ENCODE peak calls at places on chromosomes 3 and 15, in nine cellular contexts. One of them, this sample, is unnamed.
A peak's percentile ranks its signal among the peaks of the same experiment; 100 is the strongest.

GRCh38 chr3:113278599-113278955 is 67.2 kb downstream of the BOC start:
- DNase-seq in H9: no peak
- DNase-seq in foreskin fibroblast: no peak
- DNase-seq in glutamatergic neuron: no peak
- DNase-seq in brain microvascular endothelial cell: no peak
- DNase-seq in colonic mucosa: no peak
- DNase-seq in left ventricle myocardium inferior: no peak
- DNase-seq in GM23338: no peak
- DNase-seq in astrocyte of the spinal cord: no peak
- DNase-seq in this sample: no peak

GRCh38 chr15:31405200-31405929 is 78.7 kb downstream of the KLF13 start:
- DNase-seq in left ventricle myocardium inferior: no peak
- DNase-seq in glutamatergic neuron: no peak
- DNase-seq in H9: no peak
- DNase-seq in foreskin fibroblast: no peak
- DNase-seq in brain microvascular endothelial cell: no peak
- DNase-seq in colonic mucosa: peak; percentile 70
- DNase-seq in astrocyte of the spinal cord: no peak
- DNase-seq in GM23338: no peak
- DNase-seq in this sample: no peak

GRCh38 chr3:14175383-14176037 is 2.9 kb downstream of the XPC start:
- DNase-seq in foreskin fibroblast: peak; percentile 46
- DNase-seq in glutamatergic neuron: no peak
- DNase-seq in GM23338: no peak
- DNase-seq in brain microvascular endothelial cell: no peak
- DNase-seq in astrocyte of the spinal cord: peak; percentile 42
- DNase-seq in colonic mucosa: no peak
- DNase-seq in H9: no peak
- DNase-seq in left ventricle myocardium inferior: no peak
- DNase-seq in this sample: peak; percentile 29

GRCh38 chr3:25872200-25872877 is 82.4 kb downstream of the OXSM start:
- DNase-seq in H9: no peak
- DNase-seq in glutamatergic neuron: no peak
- DNase-seq in colonic mucosa: no peak
- DNase-seq in GM23338: no peak
- DNase-seq in brain microvascular endothelial cell: no peak
- DNase-seq in left ventricle myocardium inferior: no peak
- DNase-seq in astrocyte of the spinal cord: no peak
- DNase-seq in foreskin fibroblast: no peak
- DNase-seq in this sample: no peak

GRCh38 chr15:74844319-74845207 is 1.6 kb upstream of the ULK3 start:
- DNase-seq in left ventricle myocardium inferior: no peak
- DNase-seq in GM23338: no peak
- DNase-seq in H9: no peak
- DNase-seq in astrocyte of the spinal cord: no peak
- DNase-seq in foreskin fibroblast: no peak
- DNase-seq in colonic mucosa: no peak
- DNase-seq in brain microvascular endothelial cell: no peak
- DNase-seq in glutamatergic neuron: no peak
- DNase-seq in this sample: no peak

GRCh38 chr3:143267984-143268383 is 148.4 kb downstream of the CHST2 start:
- DNase-seq in GM23338: no peak
- DNase-seq in H9: no peak
- DNase-seq in colonic mucosa: no peak
- DNase-seq in astrocyte of the spinal cord: peak; percentile 17
- DNase-seq in glutamatergic neuron: no peak
- DNase-seq in brain microvascular endothelial cell: peak; percentile 25
- DNase-seq in foreskin fibroblast: peak; percentile 70
- DNase-seq in left ventricle myocardium inferior: no peak
- DNase-seq in this sample: peak; percentile 41

GRCh38 chr3:58353722-58354553 is 21.2 kb downstream of the PXK start:
- DNase-seq in glutamatergic neuron: no peak
- DNase-seq in colonic mucosa: no peak
- DNase-seq in left ventricle myocardium inferior: no peak
- DNase-seq in GM23338: peak; percentile 22
- DNase-seq in H9: no peak
- DNase-seq in astrocyte of the spinal cord: no peak
- DNase-seq in foreskin fibroblast: peak; percentile 54
- DNase-seq in brain microvascular endothelial cell: no peak
- DNase-seq in this sample: no peak

GRCh38 chr3:194142156-194142910 is 6.4 kb downstream of the HES1 start:
- DNase-seq in astrocyte of the spinal cord: no peak
- DNase-seq in glutamatergic neuron: no peak
- DNase-seq in foreskin fibroblast: no peak
- DNase-seq in brain microvascular endothelial cell: no peak
- DNase-seq in left ventricle myocardium inferior: peak; percentile 59
- DNase-seq in H9: peak; percentile 14
- DNase-seq in colonic mucosa: peak; percentile 57
- DNase-seq in GM23338: no peak
- DNase-seq in this sample: no peak

GRCh38 chr3:124873241-124873640 is 13.9 kb downstream of the ITGB5 start:
- DNase-seq in colonic mucosa: no peak
- DNase-seq in glutamatergic neuron: no peak
- DNase-seq in brain microvascular endothelial cell: no peak
- DNase-seq in GM23338: peak; percentile 58
- DNase-seq in foreskin fibroblast: peak; percentile 14
- DNase-seq in H9: no peak
- DNase-seq in astrocyte of the spinal cord: no peak
- DNase-seq in left ventricle myocardium inferior: no peak
- DNase-seq in this sample: no peak

GRCh38 chr3:127153506-127153815 is 39.5 kb upstream of the PRR23E start:
- DNase-seq in left ventricle myocardium inferior: no peak
- DNase-seq in astrocyte of the spinal cord: no peak
- DNase-seq in H9: no peak
- DNase-seq in colonic mucosa: no peak
- DNase-seq in brain microvascular endothelial cell: no peak
- DNase-seq in glutamatergic neuron: no peak
- DNase-seq in foreskin fibroblast: no peak
- DNase-seq in GM23338: no peak
- DNase-seq in this sample: no peak

GRCh38 chr3:119580148-119580760 is 962 bp downstream of the ADPRH start:
- DNase-seq in glutamatergic neuron: no peak
- DNase-seq in H9: peak; percentile 44
- DNase-seq in brain microvascular endothelial cell: peak; percentile 14
- DNase-seq in colonic mucosa: peak; percentile 32
- DNase-seq in GM23338: peak; percentile 57
- DNase-seq in left ventricle myocardium inferior: peak; percentile 36
- DNase-seq in foreskin fibroblast: peak; percentile 45
- DNase-seq in astrocyte of the spinal cord: no peak
- DNase-seq in this sample: no peak

GRCh38 chr3:8210752-8211405 is 290.7 kb upstream of the LMCD1 start:
- DNase-seq in H9: no peak
- DNase-seq in foreskin fibroblast: peak; percentile 80
- DNase-seq in left ventricle myocardium inferior: no peak
- DNase-seq in glutamatergic neuron: no peak
- DNase-seq in astrocyte of the spinal cord: peak; percentile 64
- DNase-seq in brain microvascular endothelial cell: peak; percentile 60
- DNase-seq in colonic mucosa: no peak
- DNase-seq in GM23338: no peak
- DNase-seq in this sample: no peak

GRCh38 chr3:120244834-120245225 is 40.2 kb downstream of the GPR156 start:
- DNase-seq in astrocyte of the spinal cord: no peak
- DNase-seq in H9: no peak
- DNase-seq in foreskin fibroblast: peak; percentile 4
- DNase-seq in GM23338: no peak
- DNase-seq in colonic mucosa: no peak
- DNase-seq in brain microvascular endothelial cell: no peak
- DNase-seq in left ventricle myocardium inferior: no peak
- DNase-seq in glutamatergic neuron: peak; percentile 43
- DNase-seq in this sample: no peak

GRCh38 chr3:62145086-62145757 is 228.1 kb downstream of the FEZF2 start:
- DNase-seq in H9: no peak
- DNase-seq in glutamatergic neuron: no peak
- DNase-seq in left ventricle myocardium inferior: no peak
- DNase-seq in GM23338: no peak
- DNase-seq in colonic mucosa: no peak
- DNase-seq in brain microvascular endothelial cell: no peak
- DNase-seq in astrocyte of the spinal cord: no peak
- DNase-seq in foreskin fibroblast: no peak
- DNase-seq in this sample: no peak

GRCh38 chr3:43294975-43295374 is 8.6 kb downstream of the SNRK start:
- DNase-seq in H9: no peak
- DNase-seq in glutamatergic neuron: no peak
- DNase-seq in left ventricle myocardium inferior: no peak
- DNase-seq in brain microvascular endothelial cell: no peak
- DNase-seq in colonic mucosa: no peak
- DNase-seq in foreskin fibroblast: no peak
- DNase-seq in astrocyte of the spinal cord: no peak
- DNase-seq in GM23338: no peak
- DNase-seq in this sample: no peak

GRCh38 chr15:41917767-41918430 is 24.0 kb upstream of the SPTBN5 start:
- DNase-seq in H9: no peak
- DNase-seq in left ventricle myocardium inferior: peak; percentile 66
- DNase-seq in brain microvascular endothelial cell: peak; percentile 77
- DNase-seq in glutamatergic neuron: no peak
- DNase-seq in foreskin fibroblast: peak; percentile 72
- DNase-seq in colonic mucosa: no peak
- DNase-seq in astrocyte of the spinal cord: peak; percentile 65
- DNase-seq in GM23338: no peak
- DNase-seq in this sample: no peak

GRCh38 chr3:71103430-71103881 is 480.1 kb downstream of the FOXP1 start:
- DNase-seq in left ventricle myocardium inferior: peak; percentile 70
- DNase-seq in colonic mucosa: peak; percentile 76
- DNase-seq in astrocyte of the spinal cord: peak; percentile 81
- DNase-seq in foreskin fibroblast: peak; percentile 95
- DNase-seq in glutamatergic neuron: no peak
- DNase-seq in brain microvascular endothelial cell: peak; percentile 90
- DNase-seq in GM23338: no peak
- DNase-seq in H9: no peak
- DNase-seq in this sample: peak; percentile 39

DNA sequence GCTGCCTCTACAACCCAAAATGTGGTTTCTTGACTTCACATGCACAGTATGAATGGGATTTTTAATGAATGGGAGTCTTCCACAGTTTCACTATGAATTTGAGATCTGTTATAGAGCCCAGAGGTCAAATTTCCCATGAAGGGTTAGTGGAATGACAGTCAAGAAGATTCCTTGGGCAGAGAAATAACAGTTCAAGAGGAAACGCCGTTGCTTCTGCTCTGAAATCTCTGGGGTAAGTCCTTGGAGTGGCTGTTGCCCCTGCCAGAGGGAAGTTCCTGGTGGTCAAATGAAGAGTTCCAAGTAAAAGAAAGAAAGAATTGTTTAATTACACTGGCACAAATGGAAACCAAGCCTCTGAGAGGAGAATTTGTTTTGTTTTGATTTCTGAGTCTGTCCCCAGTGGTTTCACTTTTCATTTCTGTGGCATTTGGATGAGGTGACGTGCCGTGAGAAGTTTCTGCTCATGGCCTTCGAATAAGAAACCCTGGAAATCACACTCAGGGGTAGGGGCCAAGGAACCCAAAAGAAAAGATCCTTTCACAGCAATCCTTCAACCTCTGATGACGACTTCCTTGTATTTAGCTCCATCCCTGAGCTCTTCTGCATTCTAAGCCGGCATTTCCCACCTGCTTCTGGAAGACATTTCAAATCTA is 77.5 kb upstream of the IL12A start:
- DNase-seq in foreskin fibroblast: no peak
- DNase-seq in glutamatergic neuron: no peak
- DNase-seq in colonic mucosa: no peak
- DNase-seq in astrocyte of the spinal cord: no peak
- DNase-seq in H9: no peak
- DNase-seq in brain microvascular endothelial cell: peak; percentile 49
- DNase-seq in left ventricle myocardium inferior: no peak
- DNase-seq in GM23338: no peak
- DNase-seq in this sample: no peak
- TF ChIP-seq CTCF in foreskin fibroblast: no peak
- TF ChIP-seq CTCF in glutamatergic neuron: no peak
- TF ChIP-seq CTCF in colonic mucosa: no peak
- TF ChIP-seq CTCF in astrocyte of the spinal cord: no peak
- TF ChIP-seq CTCF in H9: no peak
- TF ChIP-seq CTCF in brain microvascular endothelial cell: no peak
- TF ChIP-seq CTCF in left ventricle myocardium inferior: no peak
- TF ChIP-seq CTCF in GM23338: no peak
- TF ChIP-seq CTCF in this sample: no peak

GRCh38 chr3:139677341-139678155 is at the start of gene NMNAT3:
- DNase-seq in GM23338: peak; percentile 98
- DNase-seq in colonic mucosa: peak; percentile 96
- DNase-seq in brain microvascular endothelial cell: peak; percentile 32
- DNase-seq in astrocyte of the spinal cord: peak; percentile 61
- DNase-seq in glutamatergic neuron: peak; percentile 85
- DNase-seq in H9: peak; percentile 95
- DNase-seq in foreskin fibroblast: peak; percentile 68
- DNase-seq in left ventricle myocardium inferior: peak; percentile 87
- DNase-seq in this sample: peak; percentile 20
- TF ChIP-seq CTCF in GM23338: no peak
- TF ChIP-seq CTCF in colonic mucosa: no peak
- TF ChIP-seq CTCF in brain microvascular endothelial cell: no peak
- TF ChIP-seq CTCF in astrocyte of the spinal cord: no peak
- TF ChIP-seq CTCF in glutamatergic neuron: no peak
- TF ChIP-seq CTCF in H9: no peak
- TF ChIP-seq CTCF in foreskin fibroblast: no peak
- TF ChIP-seq CTCF in left ventricle myocardium inferior: peak; percentile 23
- TF ChIP-seq CTCF in this sample: no peak

GRCh38 chr3:75906555-75907112 is 121.3 kb upstream of the ZNF717 start:
- DNase-seq in GM23338: peak; percentile 92
- DNase-seq in colonic mucosa: no peak
- DNase-seq in brain microvascular endothelial cell: peak; percentile 61
- DNase-seq in foreskin fibroblast: peak; percentile 73
- DNase-seq in glutamatergic neuron: peak; percentile 84
- DNase-seq in H9: peak; percentile 88
- DNase-seq in left ventricle myocardium inferior: no peak
- DNase-seq in astrocyte of the spinal cord: peak; percentile 68
- DNase-seq in this sample: peak; percentile 41
- TF ChIP-seq CTCF in GM23338: peak; percentile 67
- TF ChIP-seq CTCF in colonic mucosa: no peak
- TF ChIP-seq CTCF in brain microvascular endothelial cell: peak; percentile 66
- TF ChIP-seq CTCF in foreskin fibroblast: no peak
- TF ChIP-seq CTCF in glutamatergic neuron: peak; percentile 11
- TF ChIP-seq CTCF in H9: peak; percentile 58
- TF ChIP-seq CTCF in left ventricle myocardium inferior: no peak
- TF ChIP-seq CTCF in astrocyte of the spinal cord: peak; percentile 44
- TF ChIP-seq CTCF in this sample: peak; percentile 58

GRCh38 chr3:155326901-155327300 is 33.4 kb upstream of the STRIT1 start:
- DNase-seq in astrocyte of the spinal cord: no peak
- DNase-seq in H9: no peak
- DNase-seq in foreskin fibroblast: peak; percentile 31
- DNase-seq in GM23338: no peak
- DNase-seq in left ventricle myocardium inferior: no peak
- DNase-seq in colonic mucosa: no peak
- DNase-seq in glutamatergic neuron: no peak
- DNase-seq in brain microvascular endothelial cell: no peak
- DNase-seq in this sample: no peak

GRCh38 chr3:155326249-155326648 is 32.8 kb upstream of the STRIT1 start:
- DNase-seq in brain microvascular endothelial cell: no peak
- DNase-seq in H9: no peak
- DNase-seq in GM23338: no peak
- DNase-seq in left ventricle myocardium inferior: no peak
- DNase-seq in astrocyte of the spinal cord: no peak
- DNase-seq in colonic mucosa: no peak
- DNase-seq in glutamatergic neuron: no peak
- DNase-seq in foreskin fibroblast: no peak
- DNase-seq in this sample: no peak

GRCh38 chr3:155327430-155327829 is 33.9 kb upstream of the STRIT1 start:
- DNase-seq in foreskin fibroblast: no peak
- DNase-seq in brain microvascular endothelial cell: no peak
- DNase-seq in glutamatergic neuron: no peak
- DNase-seq in colonic mucosa: no peak
- DNase-seq in GM23338: no peak
- DNase-seq in astrocyte of the spinal cord: no peak
- DNase-seq in left ventricle myocardium inferior: no peak
- DNase-seq in H9: no peak
- DNase-seq in this sample: no peak

GRCh38 chr3:155323063-155323666 is 29.7 kb upstream of the STRIT1 start:
- DNase-seq in glutamatergic neuron: no peak
- DNase-seq in brain microvascular endothelial cell: peak; percentile 74
- DNase-seq in H9: peak; percentile 42
- DNase-seq in astrocyte of the spinal cord: peak; percentile 85
- DNase-seq in GM23338: peak; percentile 90
- DNase-seq in left ventricle myocardium inferior: no peak
- DNase-seq in foreskin fibroblast: peak; percentile 90
- DNase-seq in colonic mucosa: peak; percentile 29
- DNase-seq in this sample: peak; percentile 83

GRCh38 chr3:155325263-155325835 is 31.9 kb upstream of the STRIT1 start:
- DNase-seq in astrocyte of the spinal cord: peak; percentile 21
- DNase-seq in glutamatergic neuron: peak; percentile 20
- DNase-seq in foreskin fibroblast: no peak
- DNase-seq in left ventricle myocardium inferior: no peak
- DNase-seq in GM23338: peak; percentile 59
- DNase-seq in brain microvascular endothelial cell: no peak
- DNase-seq in H9: peak; percentile 53
- DNase-seq in colonic mucosa: no peak
- DNase-seq in this sample: no peak
- TF ChIP-seq CTCF in astrocyte of the spinal cord: peak; percentile 29
- TF ChIP-seq CTCF in glutamatergic neuron: no peak
- TF ChIP-seq CTCF in foreskin fibroblast: peak; percentile 7
- TF ChIP-seq CTCF in left ventricle myocardium inferior: no peak
- TF ChIP-seq CTCF in GM23338: peak; percentile 49
- TF ChIP-seq CTCF in brain microvascular endothelial cell: peak; percentile 40
- TF ChIP-seq CTCF in H9: peak; percentile 52
- TF ChIP-seq CTCF in colonic mucosa: no peak
- TF ChIP-seq CTCF in this sample: no peak